ENCODE peak calls at places on chromosomes 3 and 15, in eight cellular contexts. W is stimulated activated CD8-positive, alpha-beta memory T cell treated with anti-CD3 and anti-CD28 coated beads, Interleukin-4, amount 100 ng/mL, for 48 hours; S is left kidney; Y is GM13977; K is globus pallidus; X is NCI-H2081; Z is stimulated activated CD4-positive, alpha-beta T cell treated with anti-CD3 and anti-CD28 coated beads, Interleukin-4, amount 100 ng/mL, for 24 hours; H is naive thymus-derived CD8-positive, alpha-beta T cell. B is an unnamed sample.

GRCh38 chr3:175898194-175898593 is 1039.1 kb downstream of the NAALADL2 start:
- DNase-seq in Y (no peak), Z (no peak), H (no peak), S (no peak), X (no peak), W (no peak), K (no peak), B (no peak)

GRCh38 chr3:80618295-80619256 is 850.8 kb upstream of the ROBO1 start:
- DNase-seq in S (peak), K (no peak), Z (no peak), X (peak), H (no peak), W (no peak), Y (no peak), B (no peak)

GRCh38 chr15:66292261-66293084 is 895 bp upstream of the DIS3L start:
- DNase-seq in X (no peak), Z (no peak), W (peak), K (no peak), Y (no peak), H (no peak), S (no peak), B (no peak)

GRCh38 chr3:141353652-141354495 is 14.4 kb upstream of the ZBTB38 start:
- DNase-seq in K (no peak), S (no peak), Z (no peak), H (no peak), Y (no peak), X (no peak), W (no peak), B (no peak)

GRCh38 chr3:55327131-55327920 is 159.8 kb downstream of the WNT5A start:
- DNase-seq in X (no peak), W (no peak), S (peak), Y (no peak), Z (no peak), K (no peak), H (no peak), B (no peak)

GRCh38 chr3:39668420-39668819 is 141.0 kb upstream of the MYRIP start:
- DNase-seq in S (peak), Y (peak), Z (no peak), X (peak), K (peak), W (no peak), H (no peak), B (no peak)

GRCh38 chr3:49007068-49007770 is at the start of gene WDR6:
- DNase-seq in X (peak), S (peak), Y (peak), K (peak), Z (peak), H (peak), W (peak), B (peak)

GRCh38 chr3:112333002-112333385 is at the start of gene CD200:
- DNase-seq in Y (peak), K (peak), S (peak), X (peak), Z (peak), H (peak), W (peak), B (peak)

GRCh38 chr3:81540787-81541186 is 220.7 kb downstream of the GBE1 start:
- DNase-seq in X (no peak), Y (no peak), Z (no peak), K (no peak), W (no peak), H (no peak), S (no peak), B (no peak)

GRCh38 chr3:4716731-4717362 is 223.7 kb downstream of the ITPR1 start:
- DNase-seq in H (no peak), S (no peak), Z (no peak), Y (no peak), W (no peak), X (no peak), K (no peak), B (no peak)

GRCh38 chr15:62142736-62143135 is 22.3 kb downstream of the C2CD4B start:
- DNase-seq in Y (no peak), K (no peak), H (no peak), S (no peak), Z (no peak), X (no peak), W (no peak), B (no peak)

GRCh38 chr3:13513913-13514517 is 33.9 kb downstream of the HDAC11 start:
- DNase-seq in H (no peak), Z (no peak), X (no peak), K (no peak), W (no peak), S (no peak), Y (no peak), B (no peak)

GRCh38 chr15:33789141-33789540 is 179.2 kb upstream of the CHRM5 start:
- DNase-seq in H (no peak), Y (no peak), S (peak), K (no peak), Z (no peak), X (no peak), W (no peak), B (no peak)

GRCh38 chr15:87496795-87497194 is 759.7 kb downstream of the NTRK3 start:
- DNase-seq in H (no peak), Z (no peak), W (no peak), K (no peak), Y (no peak), S (no peak), X (no peak), B (no peak)

GRCh38 chr15:66862878-66863335 is 160.9 kb downstream of the SMAD6 start:
- DNase-seq in Z (peak), K (peak), X (peak), S (peak), Y (peak), H (peak), W (peak), B (peak)

GRCh38 chr3:12768579-12769527 is 9.8 kb upstream of the TMEM40 start:
- DNase-seq in S (no peak), K (no peak), H (no peak), Z (no peak), W (no peak), X (no peak), Y (no peak), B (no peak)

GRCh38 chr3:14875411-14876175 is 56.8 kb downstream of the FGD5 start:
- DNase-seq in H (no peak), Z (no peak), K (no peak), S (no peak), W (no peak), X (no peak), Y (no peak), B (no peak)

GRCh38 chr3:196222876-196223595 is 6.7 kb downstream of the SLC51A start:
- DNase-seq in S (peak), H (no peak), K (no peak), W (no peak), Z (no peak), X (no peak), Y (no peak), B (no peak)

GRCh38 chr15:80545078-80545477 is 140.9 kb downstream of the ARNT2 start:
- DNase-seq in K (no peak), W (no peak), Y (no peak), H (no peak), X (no peak), Z (no peak), S (no peak), B (no peak)

GRCh38 chr3:13027154-13027553 is 46.1 kb downstream of the IQSEC1 start:
- DNase-seq in Y (no peak), X (no peak), K (no peak), Z (no peak), S (no peak), W (no peak), H (no peak), B (no peak)

GRCh38 chr3:143951351-143951971 is 20.2 kb upstream of the DIPK2A start:
- DNase-seq in Y (peak), S (peak), Z (peak), W (peak), K (peak), X (peak), H (no peak), B (no peak)

GRCh38 chr3:160781429-160781828 is 25.4 kb downstream of the PPM1L start:
- DNase-seq in W (no peak), S (no peak), Z (no peak), X (no peak), H (no peak), K (no peak), Y (no peak), B (no peak)

GRCh38 chr3:14787630-14788029 is 31.1 kb upstream of the FGD5 start:
- DNase-seq in X (no peak), S (no peak), W (no peak), Y (no peak), Z (no peak), K (no peak), H (no peak), B (no peak)

GRCh38 chr3:37858742-37859141 is 2.9 kb upstream of the CTDSPL start:
- DNase-seq in H (no peak), Y (no peak), Z (no peak), S (no peak), K (no peak), W (no peak), X (no peak), B (no peak)

GRCh38 chr15:51044037-51044712 is 50.5 kb downstream of the TNFAIP8L3 start:
- DNase-seq in Z (no peak), Y (no peak), S (no peak), X (no peak), K (no peak), H (no peak), W (no peak), B (no peak)

GRCh38 chr3:180433172-180433571 is 168.8 kb upstream of the TTC14 start:
- DNase-seq in S (no peak), X (no peak), H (no peak), W (no peak), Y (no peak), Z (no peak), K (no peak), B (no peak)

GRCh38 chr3:45969152-45969551 is 25.9 kb downstream of the CXCR6 start:
- DNase-seq in X (no peak), H (no peak), K (no peak), W (no peak), S (no peak), Y (no peak), Z (no peak), B (no peak)

GRCh38 chr15:66945286-66945685 is 120.1 kb upstream of the SMAD3 start:
- DNase-seq in W (no peak), Y (no peak), H (no peak), X (no peak), Z (no peak), K (no peak), S (no peak), B (no peak)

GRCh38 chr3:69869643-69870042 is 129.9 kb upstream of the SAMMSON start:
- DNase-seq in Z (no peak), X (no peak), Y (no peak), S (no peak), K (no peak), W (no peak), H (no peak), B (no peak)

GRCh38 chr15:67157779-67158366 is 92.5 kb downstream of the SMAD3 start:
- DNase-seq in Z (no peak), W (no peak), H (no peak), X (no peak), Y (no peak), K (no peak), S (peak), B (no peak)

GRCh38 chr3:149395107-149396089 is 17.9 kb upstream of the TM4SF1 start:
- DNase-seq in W (no peak), H (no peak), K (no peak), X (peak), Z (no peak), S (peak), Y (no peak), B (no peak)

GRCh38 chr15:92074646-92075045 is 221.1 kb downstream of the SLCO3A1 start:
- DNase-seq in S (peak), Y (no peak), Z (no peak), K (no peak), H (no peak), W (no peak), X (no peak), B (no peak)

GRCh38 chr3:9881440-9881839 is 1.4 kb upstream of the CIDEC start:
- DNase-seq in Z (no peak), W (no peak), X (no peak), S (no peak), H (no peak), K (no peak), Y (no peak), B (no peak)